ENCODE peak calls at places on chromosomes 1 and 21, in six cellular contexts. P is substantia nigra, H is NCI-H2107, W is NCI-H748 treated with DMSO at 0.1 percent for 48 hours, C is ureter, Z is NCI-H2081. E is an unnamed sample.

GRCh38 chr1:24526940-24527542 is 24.4 kb downstream of the RCAN3 start:
- DNase-seq in Z (peak), W (no peak), H (no peak), P (no peak), C (no peak), E (no peak)

GRCh38 chr1:224368409-224368808 is 11.7 kb downstream of the CNIH4 start:
- DNase-seq in W (no peak), Z (peak), P (no peak), H (no peak), C (no peak), E (no peak)

GRCh38 chr1:238474263-238474662 is 583.5 kb upstream of the ZP4 start:
- DNase-seq in P (no peak), Z (no peak), H (no peak), C (no peak), W (no peak), E (no peak)

GRCh38 chr1:24413350-24414163 is at the start of gene STPG1:
- DNase-seq in W (peak), Z (peak), P (peak), H (peak), C (peak), E (peak)

GRCh38 chr21:36211660-36212512 is 55.3 kb downstream of the DOP1B start:
- DNase-seq in H (no peak), Z (no peak), P (no peak), W (no peak), C (no peak), E (no peak)

GRCh38 chr1:53430779-53431178 is 28.4 kb upstream of the DMRTB1 start:
- DNase-seq in P (no peak), Z (no peak), C (no peak), W (no peak), H (no peak), E (no peak)

GRCh38 chr1:4177425-4178150 is 277.5 kb upstream of the C1orf174 start:
- DNase-seq in W (no peak), C (no peak), Z (no peak), H (no peak), P (no peak), E (no peak)

GRCh38 chr21:35150562-35151226 is 101.6 kb upstream of the RUNX1 start:
- DNase-seq in H (no peak), Z (no peak), C (no peak), P (no peak), W (no peak), E (no peak)

GRCh38 chr1:3481836-3482589 is 27.5 kb downstream of the ARHGEF16 start:
- DNase-seq in H (no peak), C (no peak), Z (no peak), P (no peak), W (no peak), E (no peak)

GRCh38 chr1:175857756-175858155 is 114.4 kb upstream of the TNR start:
- DNase-seq in C (no peak), W (no peak), H (no peak), Z (peak), P (no peak), E (peak)

GRCh38 chr1:100543640-100544039 is 5.7 kb downstream of the GPR88 start:
- DNase-seq in H (no peak), P (no peak), Z (peak), W (peak), C (no peak), E (no peak)

GRCh38 chr1:211637066-211637465 is 38.4 kb downstream of the NEK2 start:
- DNase-seq in C (no peak), W (no peak), Z (no peak), P (no peak), H (no peak), E (no peak)

GRCh38 chr1:34885405-34886247 is 26.1 kb upstream of the SMIM12 start:
- DNase-seq in W (peak), Z (no peak), C (peak), P (no peak), H (no peak), E (peak)

GRCh38 chr21:36381841-36382589 is 3.2 kb upstream of the CHAF1B start:
- DNase-seq in Z (no peak), P (no peak), C (no peak), H (no peak), W (no peak), E (no peak)

E was measured in NCI-H774.